ENCODE peak calls at places on chromosomes 7 and 10, in ten cellular contexts. One of them, this sample, is unnamed.

GRCh38 chr10:114499630-114500190 is 95.4 kb upstream of the AFAP1L2 start:
- DNase-seq in prostate gland: peak; percentile 77
- DNase-seq in mucosa of descending colon: peak; percentile 87
- DNase-seq in upper lobe of right lung: no peak
- DNase-seq in upper lobe of left lung: no peak
- DNase-seq in lower lobe of right lung: no peak
- DNase-seq in AG04449: no peak
- DNase-seq in kidney epithelial cell: no peak
- DNase-seq in adrenal gland: no peak
- DNase-seq in AG04450: no peak
- DNase-seq in this sample: peak; percentile 99

GRCh38 chr10:110901954-110902819 is 16.8 kb downstream of the BBIP1 start:
- DNase-seq in upper lobe of right lung: no peak
- DNase-seq in adrenal gland: no peak
- DNase-seq in kidney epithelial cell: peak; percentile 31
- DNase-seq in AG04450: no peak
- DNase-seq in prostate gland: no peak
- DNase-seq in upper lobe of left lung: no peak
- DNase-seq in mucosa of descending colon: no peak
- DNase-seq in lower lobe of right lung: no peak
- DNase-seq in AG04449: no peak
- DNase-seq in this sample: peak; percentile 95

GRCh38 chr10:126290232-126290631 is 98.0 kb downstream of the ADAM12 start:
- DNase-seq in mucosa of descending colon: no peak
- DNase-seq in kidney epithelial cell: no peak
- DNase-seq in AG04450: no peak
- DNase-seq in prostate gland: no peak
- DNase-seq in lower lobe of right lung: no peak
- DNase-seq in AG04449: no peak
- DNase-seq in upper lobe of left lung: no peak
- DNase-seq in upper lobe of right lung: no peak
- DNase-seq in adrenal gland: no peak
- DNase-seq in this sample: no peak

GRCh38 chr7:6416516-6417145 is 31.1 kb downstream of the DAGLB start:
- DNase-seq in kidney epithelial cell: no peak
- DNase-seq in AG04449: no peak
- DNase-seq in prostate gland: no peak
- DNase-seq in upper lobe of left lung: peak; percentile 75
- DNase-seq in adrenal gland: no peak
- DNase-seq in lower lobe of right lung: no peak
- DNase-seq in mucosa of descending colon: no peak
- DNase-seq in AG04450: no peak
- DNase-seq in upper lobe of right lung: no peak
- DNase-seq in this sample: no peak

GRCh38 chr10:102020938-102021337 is 35.0 kb downstream of the ARMH3 start:
- DNase-seq in AG04450: no peak
- DNase-seq in prostate gland: no peak
- DNase-seq in AG04449: no peak
- DNase-seq in mucosa of descending colon: no peak
- DNase-seq in lower lobe of right lung: no peak
- DNase-seq in kidney epithelial cell: no peak
- DNase-seq in upper lobe of left lung: no peak
- DNase-seq in upper lobe of right lung: no peak
- DNase-seq in adrenal gland: no peak
- DNase-seq in this sample: no peak

GRCh38 chr7:77649950-77650349 is 46.3 kb upstream of the RSBN1L start:
- DNase-seq in adrenal gland: no peak
- DNase-seq in AG04449: peak; percentile 34
- DNase-seq in prostate gland: no peak
- DNase-seq in AG04450: no peak
- DNase-seq in upper lobe of right lung: no peak
- DNase-seq in kidney epithelial cell: no peak
- DNase-seq in upper lobe of left lung: no peak
- DNase-seq in lower lobe of right lung: no peak
- DNase-seq in mucosa of descending colon: no peak
- DNase-seq in this sample: peak; percentile 26

GRCh38 chr7:81111358-81111757 is 192.5 kb upstream of the SEMA3C start:
- DNase-seq in kidney epithelial cell: peak; percentile 89
- DNase-seq in upper lobe of right lung: no peak
- DNase-seq in AG04449: peak; percentile 87
- DNase-seq in upper lobe of left lung: no peak
- DNase-seq in prostate gland: no peak
- DNase-seq in AG04450: peak; percentile 78
- DNase-seq in adrenal gland: no peak
- DNase-seq in lower lobe of right lung: no peak
- DNase-seq in mucosa of descending colon: peak; percentile 9
- DNase-seq in this sample: peak; percentile 74

GRCh38 chr7:39754326-39755120 is 131.2 kb downstream of the RALA start:
- DNase-seq in prostate gland: no peak
- DNase-seq in kidney epithelial cell: peak; percentile 71
- DNase-seq in lower lobe of right lung: peak; percentile 47
- DNase-seq in mucosa of descending colon: no peak
- DNase-seq in AG04449: no peak
- DNase-seq in AG04450: no peak
- DNase-seq in upper lobe of left lung: peak; percentile 83
- DNase-seq in upper lobe of right lung: peak; percentile 68
- DNase-seq in adrenal gland: no peak
- DNase-seq in this sample: peak; percentile 26

GRCh38 chr10:59880976-59881510 is 25.3 kb downstream of the CCDC6 start:
- DNase-seq in lower lobe of right lung: no peak
- DNase-seq in adrenal gland: no peak
- DNase-seq in mucosa of descending colon: no peak
- DNase-seq in prostate gland: no peak
- DNase-seq in upper lobe of right lung: no peak
- DNase-seq in AG04450: no peak
- DNase-seq in AG04449: no peak
- DNase-seq in upper lobe of left lung: no peak
- DNase-seq in kidney epithelial cell: no peak
- DNase-seq in this sample: no peak

GRCh38 chr10:103652599-103653281 is 159.2 kb downstream of the NEURL1 start:
- DNase-seq in kidney epithelial cell: no peak
- DNase-seq in lower lobe of right lung: no peak
- DNase-seq in prostate gland: no peak
- DNase-seq in upper lobe of right lung: no peak
- DNase-seq in AG04450: no peak
- DNase-seq in adrenal gland: no peak
- DNase-seq in upper lobe of left lung: no peak
- DNase-seq in AG04449: no peak
- DNase-seq in mucosa of descending colon: peak; percentile 84
- DNase-seq in this sample: no peak

GRCh38 chr10:61791216-61791615 is 110.3 kb upstream of the ARID5B start:
- DNase-seq in prostate gland: no peak
- DNase-seq in adrenal gland: no peak
- DNase-seq in mucosa of descending colon: no peak
- DNase-seq in lower lobe of right lung: no peak
- DNase-seq in AG04449: peak; percentile 79
- DNase-seq in upper lobe of right lung: no peak
- DNase-seq in kidney epithelial cell: no peak
- DNase-seq in AG04450: no peak
- DNase-seq in upper lobe of left lung: no peak
- DNase-seq in this sample: no peak

GRCh38 chr7:3461923-3462322 is 160.9 kb downstream of the SDK1 start:
- DNase-seq in lower lobe of right lung: no peak
- DNase-seq in prostate gland: no peak
- DNase-seq in AG04450: no peak
- DNase-seq in AG04449: no peak
- DNase-seq in mucosa of descending colon: peak; percentile 28
- DNase-seq in upper lobe of left lung: no peak
- DNase-seq in upper lobe of right lung: no peak
- DNase-seq in adrenal gland: no peak
- DNase-seq in kidney epithelial cell: no peak
- DNase-seq in this sample: no peak

GRCh38 chr10:76324283-76324682 is 892.9 kb downstream of the LRMDA start:
- DNase-seq in adrenal gland: no peak
- DNase-seq in upper lobe of left lung: no peak
- DNase-seq in upper lobe of right lung: peak; percentile 68
- DNase-seq in kidney epithelial cell: no peak
- DNase-seq in AG04450: no peak
- DNase-seq in AG04449: no peak
- DNase-seq in mucosa of descending colon: peak; percentile 81
- DNase-seq in lower lobe of right lung: peak; percentile 52
- DNase-seq in prostate gland: peak; percentile 86
- DNase-seq in this sample: no peak

GRCh38 chr7:963236-964078 is 9.0 kb upstream of the ADAP1 start:
- DNase-seq in lower lobe of right lung: peak; percentile 48
- DNase-seq in AG04449: no peak
- DNase-seq in upper lobe of right lung: peak; percentile 67
- DNase-seq in AG04450: no peak
- DNase-seq in prostate gland: no peak
- DNase-seq in upper lobe of left lung: peak; percentile 79
- DNase-seq in kidney epithelial cell: no peak
- DNase-seq in mucosa of descending colon: no peak
- DNase-seq in adrenal gland: no peak
- DNase-seq in this sample: no peak
- TF ChIP-seq CTCF in lower lobe of right lung: no peak
- TF ChIP-seq CTCF in AG04449: no peak
- TF ChIP-seq CTCF in upper lobe of right lung: no peak
- TF ChIP-seq CTCF in AG04450: no peak
- TF ChIP-seq CTCF in prostate gland: no peak
- TF ChIP-seq CTCF in upper lobe of left lung: peak; percentile 34
- TF ChIP-seq CTCF in kidney epithelial cell: no peak
- TF ChIP-seq CTCF in mucosa of descending colon: no peak
- TF ChIP-seq CTCF in adrenal gland: no peak
- TF ChIP-seq CTCF in this sample: no peak

DNA sequence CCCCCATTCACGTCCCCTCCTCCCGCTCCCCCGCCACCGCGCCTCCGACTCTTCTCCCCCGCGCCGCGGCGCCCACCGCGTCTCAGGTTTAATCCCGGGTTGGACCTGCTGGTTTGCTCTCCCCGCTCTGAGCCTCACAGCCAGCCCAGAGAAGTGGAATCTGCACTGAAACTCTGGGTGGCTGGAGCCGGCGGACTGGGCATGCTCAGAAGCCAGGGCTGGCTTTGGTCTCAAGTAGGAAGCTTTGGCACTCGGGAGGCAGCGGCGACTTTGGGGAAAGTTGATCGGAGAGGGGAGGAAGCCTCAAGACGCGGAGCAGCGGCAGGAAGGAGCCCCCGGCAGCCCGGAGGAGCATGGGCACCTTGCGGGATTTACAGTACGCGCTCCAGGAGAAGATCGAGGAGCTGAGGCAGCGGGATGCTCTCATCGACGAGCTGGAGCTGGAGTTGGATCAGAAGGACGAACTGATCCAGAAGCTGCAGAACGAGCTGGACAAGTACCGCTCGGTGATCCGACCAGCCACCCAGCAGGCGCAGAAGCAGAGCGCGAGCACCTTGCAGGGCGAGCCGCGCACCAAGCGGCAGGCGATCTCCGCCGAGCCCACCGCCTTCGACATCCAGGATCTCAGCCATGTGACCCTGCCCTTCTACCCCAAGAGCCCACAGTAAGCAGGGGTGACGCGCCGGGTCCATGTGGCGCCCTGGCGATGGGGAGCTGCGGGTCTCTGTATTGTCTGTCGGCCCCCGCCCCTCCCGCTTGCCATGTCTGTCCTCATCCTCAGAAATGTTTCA is at the start of gene PRKG1:
- DNase-seq in prostate gland: peak; percentile 75
- DNase-seq in AG04450: peak; percentile 67
- DNase-seq in adrenal gland: peak; percentile 89
- DNase-seq in kidney epithelial cell: peak; percentile 28
- DNase-seq in upper lobe of right lung: peak; percentile 89
- DNase-seq in upper lobe of left lung: peak; percentile 89
- DNase-seq in AG04449: no peak
- DNase-seq in lower lobe of right lung: peak; percentile 79
- DNase-seq in mucosa of descending colon: peak; percentile 74
- DNase-seq in this sample: peak; percentile 45
- H3K4me3 ChIP-seq in prostate gland: peak within 1 kb of the TSS; percentile 44
- H3K4me3 ChIP-seq in AG04450: peak within 1 kb of the TSS; percentile 88
- H3K4me3 ChIP-seq in adrenal gland: peak within 1 kb of the TSS; percentile 51
- H3K4me3 ChIP-seq in kidney epithelial cell: peak within 1 kb of the TSS; percentile 46
- H3K4me3 ChIP-seq in upper lobe of right lung: peak within 1 kb of the TSS; percentile 60
- H3K4me3 ChIP-seq in upper lobe of left lung: peak within 1 kb of the TSS; percentile 74
- H3K4me3 ChIP-seq in AG04449: peak within 1 kb of the TSS; percentile 80
- H3K4me3 ChIP-seq in lower lobe of right lung: peak within 1 kb of the TSS; percentile 66
- H3K4me3 ChIP-seq in mucosa of descending colon: peak within 1 kb of the TSS; percentile 13
- H3K4me3 ChIP-seq in this sample: peak within 1 kb of the TSS; percentile 40

DNA sequence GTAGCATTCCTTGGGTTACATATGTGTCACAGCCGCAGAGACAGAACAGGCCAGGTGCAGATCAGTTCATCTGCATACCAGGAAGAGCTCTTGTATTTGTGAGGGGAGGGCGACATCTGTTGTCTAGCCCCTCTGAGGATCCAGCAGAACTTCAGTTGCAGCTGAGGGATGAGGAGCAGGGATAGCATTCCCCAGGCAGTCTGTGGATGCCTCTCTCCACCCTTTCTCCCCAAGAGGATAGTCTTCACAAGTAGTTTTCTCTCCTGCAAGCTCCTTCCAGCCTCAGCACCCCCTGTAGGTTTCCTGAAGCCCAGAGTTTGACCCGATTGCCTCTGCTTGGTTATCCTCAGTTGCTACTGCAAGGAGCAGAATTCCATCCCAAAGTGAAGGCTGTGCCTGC is 2.6 kb downstream of the SCD start:
- DNase-seq in kidney epithelial cell: no peak
- DNase-seq in mucosa of descending colon: no peak
- DNase-seq in lower lobe of right lung: no peak
- DNase-seq in adrenal gland: no peak
- DNase-seq in AG04450: no peak
- DNase-seq in AG04449: no peak
- DNase-seq in upper lobe of right lung: no peak
- DNase-seq in upper lobe of left lung: no peak
- DNase-seq in prostate gland: no peak
- DNase-seq in this sample: no peak
- TF ChIP-seq CTCF in kidney epithelial cell: no peak
- TF ChIP-seq CTCF in mucosa of descending colon: no peak
- TF ChIP-seq CTCF in lower lobe of right lung: no peak
- TF ChIP-seq CTCF in adrenal gland: no peak
- TF ChIP-seq CTCF in AG04450: no peak
- TF ChIP-seq CTCF in AG04449: no peak
- TF ChIP-seq CTCF in upper lobe of right lung: no peak
- TF ChIP-seq CTCF in upper lobe of left lung: no peak
- TF ChIP-seq CTCF in prostate gland: no peak
- TF ChIP-seq CTCF in this sample: no peak

DNA sequence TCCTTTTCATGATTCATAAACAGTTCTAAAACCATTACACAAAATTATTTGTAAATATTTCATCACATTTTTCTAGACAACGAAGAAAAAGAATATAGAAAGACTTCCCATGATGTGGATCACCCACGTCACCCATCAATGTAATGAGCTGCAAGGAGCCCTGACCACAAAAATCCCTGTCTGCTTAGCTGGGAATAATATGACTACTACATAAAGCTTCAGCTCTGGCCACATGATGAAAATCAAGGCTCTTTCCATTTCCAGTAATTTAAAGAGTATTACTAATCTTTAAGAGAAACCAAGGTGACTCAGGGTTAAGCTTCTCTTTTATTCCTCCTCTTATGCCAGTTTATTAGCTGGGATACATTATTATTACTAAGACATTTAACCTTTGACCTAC is 180.8 kb upstream of the CACNA2D1 start:
- DNase-seq in kidney epithelial cell: peak; percentile 9
- DNase-seq in lower lobe of right lung: no peak
- DNase-seq in AG04450: peak; percentile 74
- DNase-seq in mucosa of descending colon: no peak
- DNase-seq in adrenal gland: no peak
- DNase-seq in upper lobe of left lung: no peak
- DNase-seq in AG04449: peak; percentile 90
- DNase-seq in upper lobe of right lung: no peak
- DNase-seq in prostate gland: no peak
- DNase-seq in this sample: peak; percentile 12
- H3K4me3 ChIP-seq in kidney epithelial cell: no peak overlapping the region
- H3K4me3 ChIP-seq in lower lobe of right lung: no peak overlapping the region
- H3K4me3 ChIP-seq in AG04450: no peak overlapping the region
- H3K4me3 ChIP-seq in mucosa of descending colon: no peak overlapping the region
- H3K4me3 ChIP-seq in adrenal gland: no peak overlapping the region
- H3K4me3 ChIP-seq in upper lobe of left lung: no peak overlapping the region
- H3K4me3 ChIP-seq in AG04449: no peak overlapping the region
- H3K4me3 ChIP-seq in upper lobe of right lung: no peak overlapping the region
- H3K4me3 ChIP-seq in prostate gland: no peak overlapping the region
- H3K4me3 ChIP-seq in this sample: no peak overlapping the region

GRCh38 chr10:34032564-34032963 is 698.1 kb upstream of the NRP1 start:
- DNase-seq in AG04449: no peak
- DNase-seq in adrenal gland: no peak
- DNase-seq in kidney epithelial cell: no peak
- DNase-seq in lower lobe of right lung: no peak
- DNase-seq in upper lobe of left lung: no peak
- DNase-seq in upper lobe of right lung: no peak
- DNase-seq in prostate gland: no peak
- DNase-seq in mucosa of descending colon: no peak
- DNase-seq in AG04450: no peak
- DNase-seq in this sample: no peak
- TF ChIP-seq CTCF in AG04449: no peak
- TF ChIP-seq CTCF in adrenal gland: no peak
- TF ChIP-seq CTCF in kidney epithelial cell: no peak
- TF ChIP-seq CTCF in lower lobe of right lung: no peak
- TF ChIP-seq CTCF in upper lobe of left lung: no peak
- TF ChIP-seq CTCF in upper lobe of right lung: no peak
- TF ChIP-seq CTCF in prostate gland: no peak
- TF ChIP-seq CTCF in mucosa of descending colon: no peak
- TF ChIP-seq CTCF in AG04450: no peak
- TF ChIP-seq CTCF in this sample: no peak